ENCODE peak calls at places on chromosomes 1 and 21, in six cellular contexts. One of them, this sample, is unnamed.

GRCh38 chr1:41891403-41891896 is 27.3 kb downstream of the HIVEP3 start:
- DNase-seq in activated naive CD4-positive, alpha-beta T cell: peak; percentile 33
- DNase-seq in NCI-H1417: peak; percentile 29
- DNase-seq in H4: peak; percentile 76
- DNase-seq in aorta: peak; percentile 68
- DNase-seq in glutamatergic neuron: no peak
- DNase-seq in this sample: peak; percentile 14

GRCh38 chr1:25020173-25020840 is 90.2 kb upstream of the RUNX3 start:
- DNase-seq in NCI-H1417: no peak
- DNase-seq in H4: no peak
- DNase-seq in aorta: no peak
- DNase-seq in activated naive CD4-positive, alpha-beta T cell: no peak
- DNase-seq in glutamatergic neuron: no peak
- DNase-seq in this sample: no peak

GRCh38 chr1:167057297-167057688 is 32.9 kb downstream of the GPA33 start:
- DNase-seq in H4: peak; percentile 77
- DNase-seq in NCI-H1417: peak; percentile 95
- DNase-seq in activated naive CD4-positive, alpha-beta T cell: no peak
- DNase-seq in aorta: no peak
- DNase-seq in glutamatergic neuron: peak; percentile 49
- DNase-seq in this sample: peak; percentile 59

GRCh38 chr1:24323281-24323680 is 4.1 kb downstream of the GRHL3 start:
- DNase-seq in NCI-H1417: no peak
- DNase-seq in glutamatergic neuron: no peak
- DNase-seq in H4: no peak
- DNase-seq in aorta: no peak
- DNase-seq in activated naive CD4-positive, alpha-beta T cell: no peak
- DNase-seq in this sample: no peak

GRCh38 chr1:204972461-204972860 is 70.6 kb upstream of the CNTN2 start:
- DNase-seq in NCI-H1417: no peak
- DNase-seq in H4: no peak
- DNase-seq in aorta: no peak
- DNase-seq in glutamatergic neuron: no peak
- DNase-seq in activated naive CD4-positive, alpha-beta T cell: no peak
- DNase-seq in this sample: no peak

GRCh38 chr1:161119379-161120061 is 1.6 kb downstream of the NIT1 start:
- DNase-seq in aorta: no peak
- DNase-seq in glutamatergic neuron: no peak
- DNase-seq in NCI-H1417: no peak
- DNase-seq in activated naive CD4-positive, alpha-beta T cell: peak; percentile 14
- DNase-seq in H4: peak; percentile 71
- DNase-seq in this sample: no peak

GRCh38 chr1:169949139-169949538 is 55.4 kb upstream of the SCYL3 start:
- DNase-seq in aorta: no peak
- DNase-seq in H4: no peak
- DNase-seq in glutamatergic neuron: no peak
- DNase-seq in activated naive CD4-positive, alpha-beta T cell: no peak
- DNase-seq in NCI-H1417: no peak
- DNase-seq in this sample: no peak

GRCh38 chr21:42630626-42631025 is 22.8 kb upstream of the PDE9A start:
- DNase-seq in aorta: no peak
- DNase-seq in NCI-H1417: no peak
- DNase-seq in glutamatergic neuron: no peak
- DNase-seq in activated naive CD4-positive, alpha-beta T cell: no peak
- DNase-seq in H4: no peak
- DNase-seq in this sample: no peak

GRCh38 chr1:66564250-66564649 is 30.3 kb downstream of the SGIP1 start:
- DNase-seq in glutamatergic neuron: no peak
- DNase-seq in activated naive CD4-positive, alpha-beta T cell: no peak
- DNase-seq in NCI-H1417: no peak
- DNase-seq in aorta: no peak
- DNase-seq in H4: peak; percentile 91
- DNase-seq in this sample: no peak

GRCh38 chr1:172343246-172344099 is 77.0 kb upstream of the C1orf105 start:
- DNase-seq in aorta: no peak
- DNase-seq in NCI-H1417: no peak
- DNase-seq in activated naive CD4-positive, alpha-beta T cell: no peak
- DNase-seq in glutamatergic neuron: no peak
- DNase-seq in H4: peak; percentile 74
- DNase-seq in this sample: no peak

GRCh38 chr1:210456731-210457130 is 128.0 kb downstream of the HHAT start:
- DNase-seq in aorta: no peak
- DNase-seq in glutamatergic neuron: no peak
- DNase-seq in activated naive CD4-positive, alpha-beta T cell: no peak
- DNase-seq in H4: no peak
- DNase-seq in NCI-H1417: no peak
- DNase-seq in this sample: no peak

GRCh38 chr1:21251773-21252471 is 38.3 kb downstream of the ECE1 start:
- DNase-seq in glutamatergic neuron: no peak
- DNase-seq in activated naive CD4-positive, alpha-beta T cell: no peak
- DNase-seq in H4: peak; percentile 50
- DNase-seq in aorta: peak; percentile 88
- DNase-seq in NCI-H1417: peak; percentile 51
- DNase-seq in this sample: no peak

GRCh38 chr1:9410737-9411297 is 118.1 kb downstream of the SPSB1 start:
- DNase-seq in activated naive CD4-positive, alpha-beta T cell: no peak
- DNase-seq in aorta: no peak
- DNase-seq in H4: peak; percentile 91
- DNase-seq in glutamatergic neuron: no peak
- DNase-seq in NCI-H1417: peak; percentile 12
- DNase-seq in this sample: no peak

GRCh38 chr1:33697816-33698215 is 166.1 kb upstream of the HMGB4 start:
- DNase-seq in H4: no peak
- DNase-seq in aorta: no peak
- DNase-seq in glutamatergic neuron: no peak
- DNase-seq in NCI-H1417: no peak
- DNase-seq in activated naive CD4-positive, alpha-beta T cell: no peak
- DNase-seq in this sample: no peak

GRCh38 chr1:47207811-47208373 is 18.1 kb upstream of the PDZK1IP1 start:
- DNase-seq in aorta: no peak
- DNase-seq in glutamatergic neuron: no peak
- DNase-seq in activated naive CD4-positive, alpha-beta T cell: no peak
- DNase-seq in NCI-H1417: no peak
- DNase-seq in H4: no peak
- DNase-seq in this sample: no peak

GRCh38 chr1:248787430-248787829 is 31.9 kb upstream of the LYPD8 start:
- DNase-seq in NCI-H1417: no peak
- DNase-seq in H4: no peak
- DNase-seq in aorta: no peak
- DNase-seq in glutamatergic neuron: no peak
- DNase-seq in activated naive CD4-positive, alpha-beta T cell: no peak
- DNase-seq in this sample: no peak

GRCh38 chr1:169089776-169090175 is 16.7 kb upstream of the ATP1B1 start:
- DNase-seq in H4: no peak
- DNase-seq in aorta: no peak
- DNase-seq in NCI-H1417: no peak
- DNase-seq in activated naive CD4-positive, alpha-beta T cell: no peak
- DNase-seq in glutamatergic neuron: no peak
- DNase-seq in this sample: no peak

GRCh38 chr1:203663820-203664219 is 37.2 kb downstream of the ATP2B4 start:
- DNase-seq in activated naive CD4-positive, alpha-beta T cell: no peak
- DNase-seq in H4: no peak
- DNase-seq in glutamatergic neuron: no peak
- DNase-seq in aorta: no peak
- DNase-seq in NCI-H1417: no peak
- DNase-seq in this sample: no peak

GRCh38 chr1:32335951-32336867 is at the start of gene MARCKSL1:
- DNase-seq in H4: no peak
- DNase-seq in NCI-H1417: peak; percentile 78
- DNase-seq in aorta: peak; percentile 82
- DNase-seq in glutamatergic neuron: peak; percentile 90
- DNase-seq in activated naive CD4-positive, alpha-beta T cell: peak; percentile 78
- DNase-seq in this sample: peak; percentile 18

GRCh38 chr1:115976900-115977480 is 677 bp downstream of the SLC22A15 start:
- DNase-seq in NCI-H1417: no peak
- DNase-seq in activated naive CD4-positive, alpha-beta T cell: no peak
- DNase-seq in aorta: no peak
- DNase-seq in glutamatergic neuron: no peak
- DNase-seq in H4: no peak
- DNase-seq in this sample: no peak

GRCh38 chr1:234260578-234260977 is 112.7 kb upstream of the COA6 start:
- DNase-seq in aorta: no peak
- DNase-seq in glutamatergic neuron: no peak
- DNase-seq in NCI-H1417: no peak
- DNase-seq in activated naive CD4-positive, alpha-beta T cell: no peak
- DNase-seq in H4: peak; percentile 46
- DNase-seq in this sample: no peak

This sample was measured in NCI-H1694 treated with DMSO at 0.1 percent for 48 hours.